ENCODE peak calls at places on chromosomes 13 and 19, in nine cellular contexts. M, C, B, F, E, U, P, O and Q are unnamed samples.

GRCh38 chr19:41352609-41353465 is 885 bp downstream of the TGFB1 start:
- DNase-seq in E (peak), U (peak), F (peak), O (peak), C (peak), P (peak), B (peak), M (peak), Q (peak)

GRCh38 chr13:60230593-60230992 is 66.9 kb upstream of the DIAPH3 start:
- DNase-seq in M (no peak), U (no peak), P (no peak), C (no peak), O (no peak), F (no peak), B (no peak), E (no peak), Q (no peak)

GRCh38 chr13:32010137-32010536 is 21.4 kb upstream of the FRY start:
- DNase-seq in U (no peak), M (no peak), P (no peak), F (no peak), E (no peak), C (no peak), O (no peak), B (no peak), Q (no peak)

GRCh38 chr13:21637296-21637695 is 33.3 kb upstream of the MICU2 start:
- DNase-seq in E (no peak), C (no peak), F (peak), B (peak), U (no peak), P (no peak), O (peak), M (peak), Q (no peak)

GRCh38 chr19:40416918-40417713 is 3.9 kb upstream of the PRX start:
- DNase-seq in U (peak), O (no peak), C (peak), P (no peak), B (no peak), F (peak), E (no peak), M (no peak), Q (no peak)

GRCh38 chr13:98824376-98825160 is 72.1 kb upstream of the SLC15A1 start:
- DNase-seq in P (no peak), F (peak), O (no peak), M (no peak), U (no peak), E (no peak), C (no peak), B (no peak), Q (no peak)

GRCh38 chr19:10209305-10209704 is 14.6 kb upstream of the DNMT1 start:
- DNase-seq in M (no peak), O (no peak), E (no peak), B (no peak), F (no peak), C (no peak), U (no peak), P (no peak), Q (no peak)

GRCh38 chr19:17234911-17235617 is 9.0 kb downstream of the OCEL1 start:
- DNase-seq in P (peak), O (peak), C (peak), F (peak), M (no peak), B (peak), U (peak), E (no peak), Q (peak)

GRCh38 chr13:41416276-41416675 is 41.1 kb upstream of the RGCC start:
- DNase-seq in O (no peak), P (no peak), E (no peak), C (no peak), B (no peak), U (no peak), M (no peak), F (peak), Q (no peak)

GRCh38 chr19:53102186-53102585 is 1.0 kb downstream of the ZNF160 start:
- DNase-seq in O (no peak), P (no peak), B (no peak), E (no peak), F (no peak), C (no peak), M (no peak), U (no peak), Q (no peak)

GRCh38 chr19:16901491-16902175 is 12.8 kb downstream of the F2RL3 start:
- DNase-seq in U (no peak), M (no peak), E (no peak), C (no peak), P (no peak), B (no peak), O (no peak), F (no peak), Q (no peak)

GRCh38 chr19:38617764-38618589 is at the start of gene MAP4K1:
- DNase-seq in O (peak), U (peak), F (no peak), P (peak), C (no peak), E (peak), M (no peak), B (peak), Q (peak)

GRCh38 chr19:55384576-55385235 is 614 bp upstream of the TMEM238 start:
- DNase-seq in B (peak), E (no peak), F (peak), O (peak), U (no peak), C (no peak), M (no peak), P (no peak), Q (no peak)

GRCh38 chr19:35377656-35378055 is 6.8 kb downstream of the GPR42 start:
- DNase-seq in P (no peak), O (no peak), U (no peak), C (no peak), F (no peak), B (no peak), M (no peak), E (no peak), Q (no peak)

GRCh38 chr13:113041821-113042335 is 63.7 kb upstream of the F7 start:
- DNase-seq in P (no peak), E (no peak), C (no peak), M (no peak), B (no peak), O (no peak), F (no peak), U (no peak), Q (no peak)

GRCh38 chr19:2251577-2252480 is 2.7 kb downstream of the AMH start:
- DNase-seq in M (no peak), U (no peak), E (no peak), P (no peak), C (no peak), F (no peak), B (no peak), O (peak), Q (no peak)

GRCh38 chr13:87975035-87975434 is 303.9 kb downstream of the SLITRK5 start:
- DNase-seq in F (no peak), B (no peak), P (no peak), M (no peak), C (no peak), E (no peak), O (no peak), U (no peak), Q (no peak)

GRCh38 chr13:62473944-62474237 is 1058.2 kb upstream of the PCDH20 start:
- DNase-seq in O (no peak), F (no peak), M (no peak), E (no peak), P (no peak), C (no peak), U (no peak), B (no peak), Q (no peak)

GRCh38 chr13:59743195-59743594 is 420.5 kb downstream of the DIAPH3 start:
- DNase-seq in B (no peak), P (no peak), C (no peak), M (no peak), U (no peak), E (no peak), F (no peak), O (peak), Q (no peak)

GRCh38 chr19:9913237-9914000 is 22.9 kb downstream of the OLFM2 start:
- DNase-seq in P (no peak), E (no peak), M (peak), O (no peak), B (peak), U (no peak), C (no peak), F (no peak), Q (no peak)

GRCh38 chr13:113415032-113415431 is 38.3 kb downstream of the ADPRHL1 start:
- DNase-seq in O (no peak), F (no peak), E (no peak), U (peak), B (no peak), P (no peak), C (no peak), M (no peak), Q (no peak)

GRCh38 chr13:83085186-83085900 is 796.9 kb downstream of the SLITRK1 start:
- DNase-seq in P (no peak), U (no peak), C (no peak), M (no peak), E (no peak), F (no peak), B (no peak), O (no peak), Q (no peak)

GRCh38 chr13:33328691-33329090 is 43.1 kb upstream of the STARD13 start:
- DNase-seq in M (no peak), F (peak), U (no peak), O (no peak), B (no peak), C (no peak), P (no peak), E (no peak), Q (no peak)

GRCh38 chr13:85223883-85224656 is 575.1 kb downstream of the SLITRK6 start:
- DNase-seq in E (no peak), M (no peak), B (no peak), C (no peak), P (no peak), U (no peak), F (peak), O (no peak), Q (no peak)

GRCh38 chr13:110907951-110908898 is 6.6 kb downstream of the ANKRD10 start:
- DNase-seq in C (peak), O (peak), P (no peak), E (no peak), B (peak), U (no peak), F (peak), M (peak), Q (no peak)

GRCh38 chr13:71477735-71478134 is 389.3 kb downstream of the DACH1 start:
- DNase-seq in C (no peak), U (no peak), E (no peak), B (no peak), O (peak), F (no peak), P (no peak), M (no peak), Q (no peak)

GRCh38 chr13:107422421-107422820 is 792.9 kb downstream of the LIG4 start:
- DNase-seq in C (no peak), F (no peak), O (no peak), E (no peak), P (no peak), B (no peak), U (no peak), M (no peak), Q (no peak)

GRCh38 chr19:14369399-14370168 is 11.7 kb upstream of the ADGRE5 start:
- DNase-seq in P (peak), U (no peak), E (peak), B (no peak), O (no peak), C (peak), F (no peak), M (no peak), Q (peak)

GRCh38 chr13:47594833-47595232 is 406.2 kb downstream of the SUCLA2 start:
- DNase-seq in C (no peak), B (no peak), U (no peak), O (peak), F (peak), M (no peak), E (no peak), P (no peak), Q (no peak)

GRCh38 chr13:40681341-40682051 is 15.1 kb upstream of the FOXO1 start:
- DNase-seq in O (no peak), E (no peak), F (no peak), B (no peak), M (no peak), C (no peak), U (no peak), P (no peak), Q (no peak)

GRCh38 chr13:114106526-114106925 is 25.9 kb downstream of the RASA3 start:
- DNase-seq in F (no peak), C (no peak), M (no peak), P (no peak), E (no peak), O (no peak), B (no peak), U (peak), Q (no peak)

GRCh38 chr19:403221-404036 is 5.5 kb downstream of the C2CD4C start:
- DNase-seq in M (no peak), O (no peak), F (no peak), U (no peak), C (no peak), B (no peak), E (no peak), P (no peak), Q (no peak)

GRCh38 chr19:39906283-39906682 is 28.2 kb downstream of the FCGBP start:
- DNase-seq in E (no peak), U (no peak), P (no peak), M (no peak), C (no peak), F (no peak), O (no peak), B (no peak), Q (no peak)